ENCODE peak calls at places on chromosomes 16 and 17, in four cellular contexts. I, X, H and A are unnamed samples.

GRCh38 chr17:2054262-2054739 is 602 bp upstream of the HIC1 start:
- DNase-seq in I (no peak), X (peak), H (peak), A (no peak)

GRCh38 chr16:24966031-24966430 is 49.1 kb downstream of the ARHGAP17 start:
- DNase-seq in I (no peak), X (no peak), H (no peak), A (no peak)

GRCh38 chr16:24367186-24367585 is 111.1 kb downstream of the CACNG3 start:
- DNase-seq in I (no peak), X (no peak), H (no peak), A (no peak)

GRCh38 chr17:47785538-47786123 is 36.0 kb downstream of the OSBPL7 start:
- DNase-seq in I (no peak), X (peak), H (no peak), A (no peak)

GRCh38 chr17:32943206-32943605 is 15.3 kb downstream of the TMEM98 start:
- DNase-seq in I (peak), X (peak), H (no peak), A (no peak)

GRCh38 chr16:20610192-20610891 is 34.2 kb upstream of the ACSM2B start:
- DNase-seq in I (peak), X (no peak), H (peak), A (no peak)

GRCh38 chr16:27289669-27290068 is 21.1 kb upstream of the NSMCE1 start:
- DNase-seq in I (no peak), X (no peak), H (no peak), A (no peak)

GRCh38 chr16:11431915-11432465 is 86.7 kb downstream of the RMI2 start:
- DNase-seq in I (no peak), X (peak), H (no peak), A (no peak)

GRCh38 chr17:74748529-74749261 is at the start of gene NHERF1:
- DNase-seq in I (peak), X (peak), H (peak), A (peak)

GRCh38 chr17:77749316-77749715 is 209.2 kb upstream of the TNRC6C start:
- DNase-seq in I (no peak), X (no peak), H (no peak), A (no peak)

GRCh38 chr16:71283612-71284011 is 5.6 kb downstream of the CMTR2 start:
- DNase-seq in I (no peak), X (no peak), H (no peak), A (no peak)

GRCh38 chr16:85227924-85228462 is 115.7 kb upstream of the CIBAR2 start:
- DNase-seq in I (no peak), X (peak), H (no peak), A (no peak)

GRCh38 chr17:31877911-31878702 is 19.1 kb upstream of the COPRS start:
- DNase-seq in I (no peak), X (no peak), H (no peak), A (no peak)

GRCh38 chr17:13940858-13941665 is 128.2 kb upstream of the COX10 start:
- DNase-seq in I (no peak), X (no peak), H (no peak), A (peak)

GRCh38 chr17:32281011-32281451 is 15.4 kb downstream of the RHBDL3 start:
- DNase-seq in I (peak), X (no peak), H (no peak), A (no peak)

GRCh38 chr17:145671-146541 is 8.5 kb downstream of the SCGB1C2 start:
- DNase-seq in I (peak), X (no peak), H (peak), A (no peak)

GRCh38 chr17:78125138-78125913 is 3.2 kb downstream of the TMC6 start:
- DNase-seq in I (no peak), X (no peak), H (peak), A (no peak)

GRCh38 chr16:54283735-54284318 is 2.8 kb downstream of the IRX3 start:
- DNase-seq in I (no peak), X (peak), H (peak), A (no peak)

GRCh38 chr16:85592700-85593502 is 20.2 kb upstream of the GSE1 start:
- DNase-seq in I (no peak), X (no peak), H (no peak), A (no peak)

GRCh38 chr16:27048316-27048715 is 18.4 kb upstream of the C16orf82 start:
- DNase-seq in I (no peak), X (no peak), H (no peak), A (no peak)